ENCODE peak calls at places on chromosomes 13 and 19, in four cellular contexts. V, C, R and K are unnamed samples.

GRCh38 chr19:45496349-45496953 is 396 bp downstream of the RTN2 start:
- DNase-seq in V (peak), C (peak), R (no peak), K (peak)

GRCh38 chr13:113403255-113404104 is 39.5 kb upstream of the GRTP1 start:
- DNase-seq in V (no peak), C (no peak), R (no peak), K (no peak)

GRCh38 chr19:39557791-39558622 is 18.0 kb upstream of the EID2 start:
- DNase-seq in V (no peak), C (no peak), R (peak), K (no peak)

GRCh38 chr19:48341006-48341405 is 15.7 kb downstream of the EMP3 start:
- DNase-seq in V (no peak), C (no peak), R (no peak), K (no peak)

GRCh38 chr13:41139296-41139966 is 6.8 kb upstream of the KBTBD6 start:
- DNase-seq in V (no peak), C (no peak), R (no peak), K (no peak)

GRCh38 chr13:21688056-21688455 is 17.2 kb downstream of the FGF9 start:
- DNase-seq in V (no peak), C (no peak), R (no peak), K (no peak)

GRCh38 chr13:40315416-40316064 is 350.9 kb downstream of the FOXO1 start:
- DNase-seq in V (no peak), C (no peak), R (peak), K (no peak)

GRCh38 chr13:40975441-40975840 is 43.7 kb downstream of the ELF1 start:
- DNase-seq in V (no peak), C (no peak), R (no peak), K (no peak)

GRCh38 chr13:110648848-110649421 is 33.6 kb downstream of the NAXD start:
- DNase-seq in V (no peak), C (no peak), R (no peak), K (no peak)

GRCh38 chr19:45428385-45429231 is 4.9 kb upstream of the ERCC1 start:
- DNase-seq in V (peak), C (peak), R (no peak), K (no peak)

GRCh38 chr13:98959775-98960325 is 18.0 kb downstream of the DOCK9 start:
- DNase-seq in V (no peak), C (no peak), R (no peak), K (no peak)

GRCh38 chr13:98315466-98315865 is 138.4 kb upstream of the RNF113B start:
- DNase-seq in V (no peak), C (no peak), R (peak), K (no peak)

GRCh38 chr19:17021793-17022590 is 4.6 kb downstream of the CPAMD8 start:
- DNase-seq in V (no peak), C (no peak), R (peak), K (no peak)

GRCh38 chr19:35856001-35856400 is 710 bp upstream of the KIRREL2 start:
- DNase-seq in V (no peak), C (no peak), R (no peak), K (no peak)

GRCh38 chr13:107466326-107466725 is 749.0 kb downstream of the LIG4 start:
- DNase-seq in V (no peak), C (no peak), R (peak), K (no peak)

GRCh38 chr13:86020350-86021002 is 221.3 kb upstream of the SLITRK6 start:
- DNase-seq in V (no peak), C (no peak), R (peak), K (no peak)

GRCh38 chr13:73000027-73000674 is 58.7 kb upstream of the KLF5 start:
- DNase-seq in V (no peak), C (no peak), R (peak), K (no peak)

GRCh38 chr19:3536429-3537100 is 2.4 kb upstream of the TEKTIP1 start:
- DNase-seq in V (no peak), C (peak), R (no peak), K (no peak)

GRCh38 chr19:54164369-54165068 is 5.0 kb upstream of the LENG1 start:
- DNase-seq in V (peak), C (peak), R (peak), K (no peak)

GRCh38 chr19:44745887-44746600 is 2.5 kb upstream of the BCL3 start:
- DNase-seq in V (no peak), C (no peak), R (no peak), K (no peak)

GRCh38 chr19:31266196-31266595 is 83.0 kb downstream of the TSHZ3 start:
- DNase-seq in V (no peak), C (no peak), R (no peak), K (no peak)

GRCh38 chr19:35040826-35041547 is 534 bp upstream of the HPN start:
- DNase-seq in V (peak), C (peak), R (peak), K (no peak)

GRCh38 chr19:38634757-38635482 is 12.5 kb upstream of the ACTN4 start:
- DNase-seq in V (peak), C (peak), R (no peak), K (peak)

GRCh38 chr13:25901460-25902376 is 150.1 kb downstream of the SHISA2 start:
- DNase-seq in V (no peak), C (no peak), R (peak), K (no peak)

GRCh38 chr19:55304279-55304978 is 20.6 kb downstream of the BRSK1 start:
- DNase-seq in V (peak), C (no peak), R (peak), K (no peak)

GRCh38 chr13:99995503-99996176 is 14.1 kb downstream of the ZIC2 start:
- DNase-seq in V (no peak), C (no peak), R (no peak), K (no peak)

GRCh38 chr19:50857366-50857765 is 2.7 kb downstream of the KLK3 start:
- DNase-seq in V (no peak), C (no peak), R (no peak), K (no peak)

GRCh38 chr19:13770013-13770635 is 4.1 kb upstream of the C19orf53 start:
- DNase-seq in V (no peak), C (no peak), R (no peak), K (no peak)

GRCh38 chr19:2275588-2276428 is 6.2 kb downstream of the PEAK3 start:
- DNase-seq in V (no peak), C (peak), R (no peak), K (no peak)

GRCh38 chr19:5788422-5788821 is 2.5 kb downstream of the DUS3L start:
- DNase-seq in V (no peak), C (no peak), R (no peak), K (no peak)

GRCh38 chr13:35881360-35881759 is 249.8 kb downstream of the DCLK1 start:
- DNase-seq in V (no peak), C (no peak), R (no peak), K (no peak)

GRCh38 chr13:28394422-28394821 is 100.5 kb downstream of the FLT1 start:
- DNase-seq in V (no peak), C (no peak), R (peak), K (no peak)

GRCh38 chr13:99979453-99980200 is 2.0 kb upstream of the ZIC2 start:
- DNase-seq in V (no peak), C (no peak), R (no peak), K (no peak)

GRCh38 chr19:41707871-41708371 is 505 bp upstream of the CEACAM5 start:
- DNase-seq in V (no peak), C (no peak), R (no peak), K (peak)

GRCh38 chr19:49064768-49065611 is at the start of gene NTF4:
- DNase-seq in V (peak), C (no peak), R (no peak), K (no peak)

GRCh38 chr13:44051923-44052322 is 172.2 kb downstream of the LACC1 start:
- DNase-seq in V (no peak), C (no peak), R (peak), K (no peak)

GRCh38 chr13:111247552-111247951 is 72.9 kb upstream of the TEX29 start:
- DNase-seq in V (no peak), C (no peak), R (peak), K (no peak)

GRCh38 chr19:41928754-41929535 is 696 bp upstream of the ERFL start:
- DNase-seq in V (peak), C (no peak), R (no peak), K (no peak)

GRCh38 chr19:12647490-12648071 is 19.0 kb downstream of the MAN2B1 start:
- DNase-seq in V (peak), C (peak), R (peak), K (no peak)